ENCODE peak calls at places on chromosome 22, in five cellular contexts. R, N, P, L and G are unnamed samples. For H3K27me3 and H3K36me3, the result is how much of the 10 kb centered on the place peaks cover.

GRCh38 chr22:46866591-46866990 is 104.1 kb downstream of the TBC1D22A start:
- DNase-seq in R (no peak), N (no peak), P (peak), L (no peak), G (peak)

GRCh38 chr22:49368976-49369725 is 458.5 kb downstream of the BRD1 start:
- DNase-seq in R (no peak), N (peak), P (no peak), L (no peak), G (no peak)

GRCh38 chr22:17769716-17770082 is 4.6 kb downstream of the BID start:
- DNase-seq in R (no peak), N (no peak), P (no peak), L (no peak), G (no peak)

GRCh38 chr22:24303007-24303406 is 32.4 kb downstream of the SPECC1L start:
- DNase-seq in R (no peak), N (no peak), P (peak), L (no peak), G (no peak)

GRCh38 chr22:29480512-29481264 is 670 bp downstream of the NEFH start:
- DNase-seq in R (no peak), N (peak), P (peak), L (no peak), G (no peak)

GRCh38 chr22:17580461-17581031 is 17.2 kb downstream of the SLC25A18 start:
- DNase-seq in R (no peak), N (no peak), P (no peak), L (no peak), G (no peak)

GRCh38 chr22:32632650-32633049 is 158.0 kb downstream of the FBXO7 start:
- DNase-seq in R (no peak), N (no peak), P (no peak), L (no peak), G (no peak)

GRCh38 chr22:43624144-43624998 is 187.7 kb downstream of the EFCAB6 start:
- DNase-seq in R (no peak), N (no peak), P (peak), L (no peak), G (peak)

GRCh38 chr22:46084943-46085830 is 65.1 kb upstream of the PPARA start:
- DNase-seq in R (no peak), N (peak), P (peak), L (peak), G (peak)

GRCh38 chr22:27650572-27650971 is 151.0 kb downstream of the MN1 start:
- DNase-seq in R (no peak), N (no peak), P (no peak), L (no peak), G (no peak)

GRCh38 chr22:44211256-44211945 is 30.7 kb downstream of the PARVG start:
- DNase-seq in R (no peak), N (no peak), P (no peak), L (no peak), G (no peak)

GRCh38 chr22:43228330-43228729 is 41.4 kb upstream of the TTLL12 start:
- DNase-seq in R (no peak), N (peak), P (no peak), L (no peak), G (peak)

GRCh38 chr22:31295831-31296230 is 3.5 kb upstream of the PIK3IP1 start:
- DNase-seq in R (no peak), N (no peak), P (peak), L (no peak), G (no peak)

GRCh38 chr22:47204002-47204979 is 441.8 kb downstream of the TBC1D22A start:
- DNase-seq in R (no peak), N (no peak), P (no peak), L (no peak), G (no peak)

GRCh38 chr22:37811867-37812266 is 4.1 kb downstream of the GCAT start:
- DNase-seq in R (no peak), N (no peak), P (no peak), L (no peak), G (no peak)

GRCh38 chr22:27876684-27877083 is 42.4 kb downstream of the PITPNB start:
- DNase-seq in R (no peak), N (peak), P (no peak), L (no peak), G (no peak)

GRCh38 chr22:37126383-37126782 is 16.9 kb upstream of the TMPRSS6 start:
- DNase-seq in R (no peak), N (no peak), P (no peak), L (no peak), G (no peak)

GRCh38 chr22:50169774-50170341 is 673 bp upstream of the PANX2 start:
- DNase-seq in R (no peak), N (peak), P (no peak), L (no peak), G (no peak)

GRCh38 chr22:49370841-49371301 is 456.8 kb downstream of the BRD1 start:
- DNase-seq in R (no peak), N (no peak), P (no peak), L (no peak), G (no peak)

GRCh38 chr22:41334215-41334614 is 32.9 kb downstream of the ZC3H7B start:
- DNase-seq in R (no peak), N (no peak), P (no peak), L (no peak), G (no peak)

GRCh38 chr22:45335021-45335818 is 25.5 kb downstream of the FAM118A start:
- DNase-seq in R (no peak), N (no peak), P (no peak), L (no peak), G (no peak)

GRCh38 chr22:32245042-32245441 is 10.1 kb downstream of the SLC5A4 start:
- DNase-seq in R (no peak), N (no peak), P (no peak), L (no peak), G (no peak)

GRCh38 chr22:42932857-42933782 is 76.0 kb upstream of the ARFGAP3 start:
- DNase-seq in R (no peak), N (no peak), P (no peak), L (no peak), G (no peak)

GRCh38 chr22:24420977-24421343 is 6.4 kb upstream of the ADORA2A start:
- DNase-seq in R (no peak), N (no peak), P (no peak), L (no peak), G (no peak)

DNA sequence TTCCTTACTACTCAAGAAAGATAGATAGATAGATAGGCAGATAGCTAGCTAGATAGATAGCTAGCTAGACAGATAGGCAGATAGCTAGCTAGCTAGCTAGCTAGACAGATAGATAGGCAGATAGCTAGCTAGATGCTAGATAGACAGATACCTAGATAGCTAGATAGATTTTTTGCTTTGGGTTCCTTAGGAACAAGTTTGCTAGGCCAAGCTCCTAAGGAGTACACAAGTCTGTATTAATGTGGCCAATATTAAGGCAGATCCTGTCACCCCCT is 61.7 kb upstream of the VPREB1 start:
- DNase-seq in R (no peak), N (no peak), P (no peak), L (no peak), G (no peak)
- H3K27me3 ChIP-seq in R (under half), N (half or more), P (under half), L (under half), G (under half)

GRCh38 chr22:20096574-20097420 is 16.8 kb downstream of the DGCR8 start:
- DNase-seq in R (no peak), N (no peak), P (no peak), L (no peak), G (no peak)
- H3K36me3 ChIP-seq in R (under half), N (half or more), P (under half), L (half or more), G (half or more)

GRCh38 chr22:38957046-38957770 is at the start of gene APOBEC3A:
- DNase-seq in R (no peak), N (no peak), P (peak), L (no peak), G (no peak)
- H3K27me3 ChIP-seq in R (under half), N (under half), P (under half), L (under half), G (under half)

GRCh38 chr22:26460202-26460601 is 23.4 kb downstream of the HPS4 start:
- DNase-seq in R (no peak), N (no peak), P (peak), L (no peak), G (no peak)

GRCh38 chr22:26463688-26464087 is 19.9 kb downstream of the HPS4 start:
- DNase-seq in R (no peak), N (no peak), P (no peak), L (no peak), G (no peak)

GRCh38 chr22:26462971-26463661 is 20.5 kb downstream of the HPS4 start:
- DNase-seq in R (no peak), N (no peak), P (peak), L (no peak), G (no peak)

GRCh38 chr22:26461188-26461810 is 22.3 kb downstream of the HPS4 start:
- DNase-seq in R (no peak), N (peak), P (peak), L (no peak), G (peak)

GRCh38 chr22:26462051-26462450 is 21.5 kb downstream of the HPS4 start:
- DNase-seq in R (no peak), N (no peak), P (no peak), L (no peak), G (no peak)
- H3K36me3 ChIP-seq in R (under half), N (half or more), P (under half), L (under half), G (half or more)